ENCODE peak calls at places on chromosomes 2 and 18, in five cellular contexts. F is NK-92 treated with Interleukin-12 subunit alpha and Interleukin-12 subunit beta, amount 100 ng/mL, for 24 hours; P is NCI-H69; C is fibroblast of the aortic adventitia; T is IMR-90. N is an unnamed sample.

GRCh38 chr2:99939135-99939534 is 203.3 kb downstream of the AFF3 start:
- DNase-seq in F (no peak), P (peak; percentile 31), C (no peak), T (no peak), N (peak; percentile 7)

GRCh38 chr2:143740431-143740830 is 611.2 kb downstream of the ARHGAP15 start:
- DNase-seq in F (no peak), P (no peak), C (no peak), T (no peak), N (no peak)

GRCh38 chr2:239724194-239724849 is 300.8 kb downstream of the NDUFA10 start:
- DNase-seq in F (no peak), P (peak; percentile 80), C (no peak), T (no peak), N (no peak)

GRCh38 chr2:96260404-96261260 is 5.2 kb downstream of the TMEM127 start:
- DNase-seq in F (no peak), P (peak; percentile 70), C (peak; percentile 87), T (peak; percentile 92), N (peak; percentile 95)

GRCh38 chr18:23540867-23541266 is 37.6 kb downstream of the RMC1 start:
- DNase-seq in F (no peak), P (no peak), C (no peak), T (peak; percentile 16), N (no peak)

GRCh38 chr2:183665403-183665802 is 541.2 kb downstream of the NUP35 start:
- DNase-seq in F (no peak), P (peak; percentile 96), C (no peak), T (no peak), N (no peak)

GRCh38 chr2:191556463-191556862 is 121.5 kb upstream of the NABP1 start:
- DNase-seq in F (no peak), P (no peak), C (no peak), T (no peak), N (peak; percentile 19)

GRCh38 chr2:40646642-40647041 is 194.8 kb upstream of the SLC8A1 start:
- DNase-seq in F (no peak), P (no peak), C (no peak), T (no peak), N (no peak)

GRCh38 chr2:71713581-71714580 is 260.5 kb downstream of the DYSF start:
- DNase-seq in F (no peak), P (no peak), C (peak; percentile 61), T (peak; percentile 39), N (peak; percentile 28)

GRCh38 chr2:234950730-234951385 is 959 bp upstream of the SH3BP4 start:
- DNase-seq in F (no peak), P (no peak), C (peak; percentile 72), T (peak; percentile 64), N (peak; percentile 82)

GRCh38 chr2:218186876-218187649 is 20.3 kb upstream of the CXCR1 start:
- DNase-seq in F (no peak), P (no peak), C (no peak), T (no peak), N (no peak)

GRCh38 chr18:49019446-49020045 is 68.8 kb upstream of the SMAD7 start:
- DNase-seq in F (no peak), P (no peak), C (no peak), T (peak; percentile 42), N (no peak)

GRCh38 chr18:33440384-33441043 is at the start of gene CCDC178:
- DNase-seq in F (no peak), P (peak; percentile 93), C (peak; percentile 2), T (peak; percentile 4), N (peak; percentile 11)

GRCh38 chr18:13245481-13246000 is 27.0 kb downstream of the LDLRAD4 start:
- DNase-seq in F (no peak), P (peak; percentile 69), C (no peak), T (no peak), N (no peak)

GRCh38 chr2:217922101-217923006 is 80.4 kb downstream of the TNS1 start:
- DNase-seq in F (no peak), P (no peak), C (no peak), T (peak; percentile 55), N (peak; percentile 60)

GRCh38 chr2:174729797-174730529 is 34.3 kb downstream of the CHRNA1 start:
- DNase-seq in F (no peak), P (peak; percentile 56), C (peak; percentile 11), T (peak; percentile 10), N (peak; percentile 52)

GRCh38 chr2:32901313-32901712 is 45.4 kb upstream of the LTBP1 start:
- DNase-seq in F (peak; percentile 35), P (no peak), C (no peak), T (no peak), N (no peak)

GRCh38 chr18:49708674-49709580 is 104.4 kb downstream of the ACAA2 start:
- DNase-seq in F (no peak), P (no peak), C (no peak), T (no peak), N (no peak)